ENCODE peak calls at places on chromosomes 5 and 9, in ten cellular contexts. One of them, this sample, is unnamed.

GRCh38 chr9:75499812-75500211 is 390.7 kb upstream of the PCSK5 start:
- DNase-seq in AG10803: no peak
- DNase-seq in heart right ventricle: no peak
- DNase-seq in A549: no peak
- DNase-seq in CD8-positive, alpha-beta T cell: no peak
- DNase-seq in sigmoid colon: no peak
- DNase-seq in IMR-90: no peak
- DNase-seq in astrocyte of the spinal cord: no peak
- DNase-seq in stomach: no peak
- DNase-seq in A673: no peak
- DNase-seq in this sample: no peak

GRCh38 chr9:78041971-78042370 is 10.4 kb upstream of the GNAQ start:
- DNase-seq in AG10803: no peak
- DNase-seq in heart right ventricle: no peak
- DNase-seq in A549: no peak
- DNase-seq in CD8-positive, alpha-beta T cell: no peak
- DNase-seq in sigmoid colon: no peak
- DNase-seq in IMR-90: no peak
- DNase-seq in astrocyte of the spinal cord: no peak
- DNase-seq in stomach: no peak
- DNase-seq in A673: no peak
- DNase-seq in this sample: no peak

GRCh38 chr5:63111891-63112290 is 533.3 kb downstream of the LRRC70 start:
- DNase-seq in AG10803: no peak
- DNase-seq in heart right ventricle: no peak
- DNase-seq in A549: no peak
- DNase-seq in CD8-positive, alpha-beta T cell: no peak
- DNase-seq in sigmoid colon: no peak
- DNase-seq in IMR-90: no peak
- DNase-seq in astrocyte of the spinal cord: no peak
- DNase-seq in stomach: no peak
- DNase-seq in A673: no peak
- DNase-seq in this sample: no peak

GRCh38 chr9:107239474-107239873 is 43.6 kb upstream of the RAD23B start:
- DNase-seq in AG10803: no peak
- DNase-seq in heart right ventricle: no peak
- DNase-seq in A549: no peak
- DNase-seq in CD8-positive, alpha-beta T cell: no peak
- DNase-seq in sigmoid colon: no peak
- DNase-seq in IMR-90: peak
- DNase-seq in astrocyte of the spinal cord: no peak
- DNase-seq in stomach: no peak
- DNase-seq in A673: peak
- DNase-seq in this sample: peak

GRCh38 chr9:129166962-129167557 is 11.0 kb downstream of the IER5L start:
- DNase-seq in AG10803: peak
- DNase-seq in heart right ventricle: peak
- DNase-seq in A549: peak
- DNase-seq in CD8-positive, alpha-beta T cell: no peak
- DNase-seq in sigmoid colon: peak
- DNase-seq in IMR-90: peak
- DNase-seq in astrocyte of the spinal cord: peak
- DNase-seq in stomach: peak
- DNase-seq in A673: peak
- DNase-seq in this sample: peak

GRCh38 chr9:93642961-93643360 is 66.6 kb downstream of the PHF2 start:
- DNase-seq in AG10803: peak
- DNase-seq in heart right ventricle: no peak
- DNase-seq in A549: no peak
- DNase-seq in CD8-positive, alpha-beta T cell: no peak
- DNase-seq in sigmoid colon: no peak
- DNase-seq in IMR-90: peak
- DNase-seq in astrocyte of the spinal cord: peak
- DNase-seq in stomach: no peak
- DNase-seq in A673: no peak
- DNase-seq in this sample: peak

GRCh38 chr5:8864053-8864452 is 681.8 kb downstream of the SEMA5A start:
- DNase-seq in AG10803: peak
- DNase-seq in heart right ventricle: no peak
- DNase-seq in A549: no peak
- DNase-seq in CD8-positive, alpha-beta T cell: no peak
- DNase-seq in sigmoid colon: no peak
- DNase-seq in IMR-90: peak
- DNase-seq in astrocyte of the spinal cord: no peak
- DNase-seq in stomach: no peak
- DNase-seq in A673: no peak
- DNase-seq in this sample: peak

GRCh38 chr5:153629027-153629426 is 138.6 kb downstream of the GRIA1 start:
- DNase-seq in AG10803: peak
- DNase-seq in heart right ventricle: no peak
- DNase-seq in A549: no peak
- DNase-seq in CD8-positive, alpha-beta T cell: no peak
- DNase-seq in sigmoid colon: no peak
- DNase-seq in IMR-90: peak
- DNase-seq in astrocyte of the spinal cord: peak
- DNase-seq in stomach: no peak
- DNase-seq in A673: peak
- DNase-seq in this sample: peak

GRCh38 chr9:134568116-134568515 is 73.5 kb upstream of the COL5A1 start:
- DNase-seq in AG10803: no peak
- DNase-seq in heart right ventricle: no peak
- DNase-seq in A549: no peak
- DNase-seq in CD8-positive, alpha-beta T cell: no peak
- DNase-seq in sigmoid colon: peak
- DNase-seq in IMR-90: no peak
- DNase-seq in astrocyte of the spinal cord: no peak
- DNase-seq in stomach: peak
- DNase-seq in A673: no peak
- DNase-seq in this sample: no peak

GRCh38 chr5:38379360-38379827 is 121.0 kb downstream of the EGFLAM start:
- DNase-seq in AG10803: no peak
- DNase-seq in heart right ventricle: no peak
- DNase-seq in A549: no peak
- DNase-seq in CD8-positive, alpha-beta T cell: no peak
- DNase-seq in sigmoid colon: no peak
- DNase-seq in IMR-90: no peak
- DNase-seq in astrocyte of the spinal cord: no peak
- DNase-seq in stomach: no peak
- DNase-seq in A673: peak
- DNase-seq in this sample: no peak

GRCh38 chr9:131469951-131470350 is 32.8 kb upstream of the POMT1 start:
- DNase-seq in AG10803: no peak
- DNase-seq in heart right ventricle: no peak
- DNase-seq in A549: no peak
- DNase-seq in CD8-positive, alpha-beta T cell: no peak
- DNase-seq in sigmoid colon: no peak
- DNase-seq in IMR-90: no peak
- DNase-seq in astrocyte of the spinal cord: no peak
- DNase-seq in stomach: no peak
- DNase-seq in A673: no peak
- DNase-seq in this sample: no peak

GRCh38 chr9:83034587-83034986 is 28.4 kb downstream of the RASEF start:
- DNase-seq in AG10803: peak
- DNase-seq in heart right ventricle: no peak
- DNase-seq in A549: no peak
- DNase-seq in CD8-positive, alpha-beta T cell: no peak
- DNase-seq in sigmoid colon: no peak
- DNase-seq in IMR-90: peak
- DNase-seq in astrocyte of the spinal cord: peak
- DNase-seq in stomach: no peak
- DNase-seq in A673: no peak
- DNase-seq in this sample: no peak

GRCh38 chr5:146466521-146467349 is 19.6 kb downstream of the TCERG1 start:
- DNase-seq in AG10803: peak
- DNase-seq in heart right ventricle: no peak
- DNase-seq in A549: peak
- DNase-seq in CD8-positive, alpha-beta T cell: no peak
- DNase-seq in sigmoid colon: no peak
- DNase-seq in IMR-90: peak
- DNase-seq in astrocyte of the spinal cord: peak
- DNase-seq in stomach: no peak
- DNase-seq in A673: peak
- DNase-seq in this sample: peak
- TF ChIP-seq CTCF in AG10803: peak
- TF ChIP-seq CTCF in heart right ventricle: peak
- TF ChIP-seq CTCF in A549: peak
- TF ChIP-seq CTCF in CD8-positive, alpha-beta T cell: no peak
- TF ChIP-seq CTCF in sigmoid colon: no peak
- TF ChIP-seq CTCF in IMR-90: peak
- TF ChIP-seq CTCF in astrocyte of the spinal cord: peak
- TF ChIP-seq CTCF in stomach: no peak
- TF ChIP-seq CTCF in A673: peak
- TF ChIP-seq CTCF in this sample: peak

DNA sequence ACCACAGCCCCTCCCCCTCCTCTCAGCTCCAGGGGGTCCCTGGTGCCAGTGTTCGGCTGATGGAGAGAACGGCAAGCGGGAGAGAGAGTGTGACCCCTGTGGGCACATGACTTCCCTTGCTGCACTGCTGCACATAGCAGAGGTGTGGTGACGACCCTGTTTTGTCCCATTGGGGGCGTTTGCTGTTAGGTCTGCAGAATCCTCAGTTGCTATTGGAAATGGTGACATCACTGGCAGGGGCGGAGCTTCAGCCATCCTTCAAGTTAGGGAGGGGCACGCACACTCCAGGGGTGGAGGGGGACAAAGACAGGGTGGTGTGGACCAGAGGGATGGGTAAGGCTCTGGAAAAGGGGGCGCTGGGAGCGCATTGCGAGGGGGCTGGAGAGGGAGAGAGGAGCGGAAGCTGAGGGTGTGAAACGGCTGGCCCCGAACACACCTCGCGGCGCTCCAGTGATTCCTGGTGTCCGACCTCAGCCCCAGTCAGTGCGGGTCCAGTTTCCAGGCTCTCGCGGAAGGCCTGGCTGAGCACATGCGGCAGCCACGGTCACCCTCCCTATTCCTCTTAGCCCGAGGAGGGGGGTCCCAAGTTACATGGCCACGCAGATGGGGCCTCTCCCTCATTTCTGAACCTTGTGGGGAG is 776 bp upstream of the GRIN1 start:
- DNase-seq in AG10803: no peak
- DNase-seq in heart right ventricle: no peak
- DNase-seq in A549: no peak
- DNase-seq in CD8-positive, alpha-beta T cell: no peak
- DNase-seq in sigmoid colon: no peak
- DNase-seq in IMR-90: no peak
- DNase-seq in astrocyte of the spinal cord: no peak
- DNase-seq in stomach: no peak
- DNase-seq in A673: peak
- DNase-seq in this sample: no peak
- H3K4me3 ChIP-seq in AG10803: no peak
- H3K4me3 ChIP-seq in heart right ventricle: no peak
- H3K4me3 ChIP-seq in A549: no peak
- H3K4me3 ChIP-seq in CD8-positive, alpha-beta T cell: no peak
- H3K4me3 ChIP-seq in sigmoid colon: no peak
- H3K4me3 ChIP-seq in IMR-90: no peak
- H3K4me3 ChIP-seq in astrocyte of the spinal cord: no peak
- H3K4me3 ChIP-seq in stomach: no peak
- H3K4me3 ChIP-seq in A673: no peak
- H3K4me3 ChIP-seq in this sample: no peak

GRCh38 chr5:3143382-3143781 is 391.9 kb upstream of the IRX2 start:
- DNase-seq in AG10803: no peak
- DNase-seq in heart right ventricle: no peak
- DNase-seq in A549: no peak
- DNase-seq in CD8-positive, alpha-beta T cell: no peak
- DNase-seq in sigmoid colon: no peak
- DNase-seq in IMR-90: no peak
- DNase-seq in astrocyte of the spinal cord: no peak
- DNase-seq in stomach: no peak
- DNase-seq in A673: no peak
- DNase-seq in this sample: no peak

GRCh38 chr5:3142261-3143027 is 391.0 kb upstream of the IRX2 start:
- DNase-seq in AG10803: no peak
- DNase-seq in heart right ventricle: no peak
- DNase-seq in A549: no peak
- DNase-seq in CD8-positive, alpha-beta T cell: no peak
- DNase-seq in sigmoid colon: no peak
- DNase-seq in IMR-90: no peak
- DNase-seq in astrocyte of the spinal cord: no peak
- DNase-seq in stomach: no peak
- DNase-seq in A673: no peak
- DNase-seq in this sample: no peak

GRCh38 chr5:3140117-3140516 is 388.6 kb upstream of the IRX2 start:
- DNase-seq in AG10803: no peak
- DNase-seq in heart right ventricle: no peak
- DNase-seq in A549: no peak
- DNase-seq in CD8-positive, alpha-beta T cell: no peak
- DNase-seq in sigmoid colon: no peak
- DNase-seq in IMR-90: no peak
- DNase-seq in astrocyte of the spinal cord: no peak
- DNase-seq in stomach: no peak
- DNase-seq in A673: no peak
- DNase-seq in this sample: no peak

DNA sequence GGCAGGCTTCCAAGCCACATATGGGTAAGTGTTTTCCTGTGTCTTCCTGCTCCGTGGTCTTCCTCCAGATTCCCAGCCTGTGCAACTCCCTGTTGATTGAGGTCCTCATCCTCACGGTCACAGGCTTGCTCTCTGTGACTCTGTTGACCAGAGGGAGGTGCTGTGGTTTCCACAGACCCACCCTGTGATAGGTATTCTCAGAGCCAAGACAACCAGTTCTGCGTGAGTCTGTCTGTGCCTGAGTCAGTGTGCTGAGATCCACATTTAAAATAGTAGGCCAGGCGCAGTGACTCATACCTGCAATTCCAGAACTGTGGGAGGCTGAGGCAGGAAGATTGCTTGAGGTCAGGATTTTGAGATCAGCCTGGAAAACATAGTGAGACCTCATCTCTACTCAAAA is 388.1 kb upstream of the IRX2 start:
- DNase-seq in AG10803: no peak
- DNase-seq in heart right ventricle: no peak
- DNase-seq in A549: no peak
- DNase-seq in CD8-positive, alpha-beta T cell: no peak
- DNase-seq in sigmoid colon: no peak
- DNase-seq in IMR-90: no peak
- DNase-seq in astrocyte of the spinal cord: peak
- DNase-seq in stomach: no peak
- DNase-seq in A673: no peak
- DNase-seq in this sample: no peak
- TF ChIP-seq CTCF in AG10803: no peak
- TF ChIP-seq CTCF in heart right ventricle: no peak
- TF ChIP-seq CTCF in A549: no peak
- TF ChIP-seq CTCF in CD8-positive, alpha-beta T cell: no peak
- TF ChIP-seq CTCF in sigmoid colon: no peak
- TF ChIP-seq CTCF in IMR-90: no peak
- TF ChIP-seq CTCF in astrocyte of the spinal cord: no peak
- TF ChIP-seq CTCF in stomach: no peak
- TF ChIP-seq CTCF in A673: no peak
- TF ChIP-seq CTCF in this sample: no peak

GRCh38 chr9:127926961-127927456 is 3.6 kb downstream of the PIP5KL1 start:
- DNase-seq in AG10803: no peak
- DNase-seq in heart right ventricle: no peak
- DNase-seq in A549: no peak
- DNase-seq in CD8-positive, alpha-beta T cell: no peak
- DNase-seq in sigmoid colon: no peak
- DNase-seq in IMR-90: no peak
- DNase-seq in astrocyte of the spinal cord: no peak
- DNase-seq in stomach: no peak
- DNase-seq in A673: no peak
- DNase-seq in this sample: no peak
- H3K4me3 ChIP-seq in AG10803: peak
- H3K4me3 ChIP-seq in heart right ventricle: peak
- H3K4me3 ChIP-seq in A549: no peak
- H3K4me3 ChIP-seq in CD8-positive, alpha-beta T cell: peak
- H3K4me3 ChIP-seq in sigmoid colon: no peak
- H3K4me3 ChIP-seq in IMR-90: no peak
- H3K4me3 ChIP-seq in astrocyte of the spinal cord: peak
- H3K4me3 ChIP-seq in stomach: peak
- H3K4me3 ChIP-seq in A673: peak
- H3K4me3 ChIP-seq in this sample: peak

GRCh38 chr9:35814106-35814840 is 569 bp downstream of the HINT2 start:
- DNase-seq in AG10803: peak
- DNase-seq in heart right ventricle: peak
- DNase-seq in A549: peak
- DNase-seq in CD8-positive, alpha-beta T cell: no peak
- DNase-seq in sigmoid colon: peak
- DNase-seq in IMR-90: peak
- DNase-seq in astrocyte of the spinal cord: peak
- DNase-seq in stomach: peak
- DNase-seq in A673: peak
- DNase-seq in this sample: peak
- TF ChIP-seq CTCF in AG10803: peak
- TF ChIP-seq CTCF in heart right ventricle: peak
- TF ChIP-seq CTCF in A549: peak
- TF ChIP-seq CTCF in CD8-positive, alpha-beta T cell: no peak
- TF ChIP-seq CTCF in sigmoid colon: no peak
- TF ChIP-seq CTCF in IMR-90: peak
- TF ChIP-seq CTCF in astrocyte of the spinal cord: peak
- TF ChIP-seq CTCF in stomach: no peak
- TF ChIP-seq CTCF in A673: peak
- TF ChIP-seq CTCF in this sample: peak

This sample was measured in cardiac fibroblast.